ENCODE peak calls at places on chromosomes 5 and 9, in five cellular contexts. Y is H4, R is caudate nucleus, P is H7, V is hippocampal formation. B is an unnamed sample.

GRCh38 chr9:120481842-120482241 is 98.1 kb downstream of the CDK5RAP2 start:
- DNase-seq in R (no peak), Y (no peak), P (no peak), V (no peak), B (no peak)

GRCh38 chr9:136438909-136439549 is 616 bp downstream of the INPP5E start:
- DNase-seq in P (peak), Y (no peak), V (no peak), R (no peak), B (no peak)

GRCh38 chr9:15482146-15482545 is 28.6 kb downstream of the PSIP1 start:
- DNase-seq in Y (no peak), V (no peak), R (no peak), P (no peak), B (no peak)

GRCh38 chr5:37005252-37005651 is 128.7 kb downstream of the NIPBL start:
- DNase-seq in Y (no peak), R (no peak), V (no peak), P (no peak), B (no peak)

GRCh38 chr5:96930058-96930457 is 5.8 kb upstream of the LNPEP start:
- DNase-seq in Y (no peak), P (no peak), V (no peak), R (no peak), B (no peak)

GRCh38 chr9:81979196-81979595 is 9.4 kb upstream of the SPATA31D1 start:
- DNase-seq in V (no peak), R (no peak), P (no peak), Y (no peak), B (no peak)

GRCh38 chr5:108749130-108749861 is 1.6 kb downstream of the FER start:
- DNase-seq in P (peak), V (no peak), R (peak), Y (peak), B (peak)

GRCh38 chr9:129610473-129611301 is 10.2 kb downstream of the C9orf50 start:
- DNase-seq in Y (peak), V (peak), P (peak), R (peak), B (peak)

GRCh38 chr9:2119490-2120046 is 104.4 kb downstream of the SMARCA2 start:
- DNase-seq in P (no peak), V (no peak), Y (no peak), R (no peak), B (no peak)

GRCh38 chr9:36864491-36865410 is 169.3 kb downstream of the PAX5 start:
- DNase-seq in R (no peak), V (no peak), P (peak), Y (no peak), B (no peak)

GRCh38 chr9:22040760-22041159 is 31.7 kb upstream of the CDKN2B start:
- DNase-seq in V (no peak), R (no peak), Y (no peak), P (no peak), B (no peak)

GRCh38 chr9:36470891-36471290 is 70.8 kb upstream of the RNF38 start:
- DNase-seq in V (peak), R (no peak), P (no peak), Y (peak), B (no peak)

GRCh38 chr9:20754556-20754955 is 70.5 kb downstream of the FOCAD start:
- DNase-seq in Y (no peak), R (no peak), V (no peak), P (no peak), B (no peak)

GRCh38 chr9:131273146-131273545 is 3.2 kb downstream of the FAM78A start:
- DNase-seq in P (peak), Y (no peak), V (no peak), R (no peak), B (no peak)

GRCh38 chr5:133758641-133759040 is 146.3 kb upstream of the FSTL4 start:
- DNase-seq in Y (no peak), P (no peak), R (no peak), V (no peak), B (no peak)

GRCh38 chr9:77421506-77422265 is 226.4 kb downstream of the GNA14 start:
- DNase-seq in P (no peak), R (no peak), Y (no peak), V (no peak), B (no peak)

GRCh38 chr5:167730121-167730520 is 561.3 kb upstream of the WWC1 start:
- DNase-seq in V (no peak), R (no peak), Y (peak), P (no peak), B (no peak)

GRCh38 chr5:883475-884181 is 9.0 kb downstream of the BRD9 start:
- DNase-seq in R (peak), V (no peak), P (peak), Y (no peak), B (peak)

GRCh38 chr5:94993501-94993900 is 291.4 kb downstream of the MCTP1 start:
- DNase-seq in R (no peak), V (no peak), P (no peak), Y (no peak), B (no peak)

GRCh38 chr9:70579686-70580085 is 165.2 kb upstream of the KLF9 start:
- DNase-seq in P (no peak), R (no peak), V (no peak), Y (no peak), B (no peak)

GRCh38 chr9:124594673-124595072 is 87.5 kb upstream of the NR5A1 start:
- DNase-seq in P (peak), R (no peak), Y (no peak), V (no peak), B (no peak)

GRCh38 chr5:138264183-138264582 is 10.2 kb downstream of the GFRA3 start:
- DNase-seq in R (no peak), Y (no peak), P (no peak), V (no peak), B (no peak)

GRCh38 chr9:100229561-100229960 is 123.2 kb downstream of the TEX10 start:
- DNase-seq in P (no peak), V (no peak), R (no peak), Y (no peak), B (no peak)

GRCh38 chr5:11383506-11384095 is 520.6 kb downstream of the CTNND2 start:
- DNase-seq in Y (no peak), R (no peak), V (peak), P (no peak), B (peak)

GRCh38 chr9:94912700-94913249 is 186.3 kb downstream of the AOPEP start:
- DNase-seq in V (no peak), R (no peak), P (no peak), Y (peak), B (no peak)

GRCh38 chr9:77598510-77598909 is 49.6 kb downstream of the GNA14 start:
- DNase-seq in V (no peak), P (no peak), R (no peak), Y (peak), B (no peak)

GRCh38 chr9:85941617-85941930 is 628 bp downstream of the NAA35 start:
- DNase-seq in V (no peak), P (no peak), R (no peak), Y (no peak), B (no peak)

GRCh38 chr9:134403682-134404301 is 77.5 kb downstream of the RXRA start:
- DNase-seq in Y (peak), R (peak), V (peak), P (no peak), B (no peak)

GRCh38 chr5:51382759-51383493 is at the start of gene ISL1:
- DNase-seq in Y (peak), P (peak), R (peak), V (no peak), B (no peak)